ENCODE peak calls at places on chromosomes 6 and 20, in seven cellular contexts. P, U, I, X, J, H and A are unnamed samples.
A peak's percentile ranks its signal among the peaks of the same experiment; 100 is the strongest.

GRCh38 chr6:166488081-166488685 is 98.3 kb downstream of the RAMACL start:
- DNase-seq in P (no peak), U (no peak), I (no peak), X (peak; percentile 30), J (no peak), H (peak; percentile 81), A (peak; percentile 31)

GRCh38 chr20:1880529-1881239 is 14.5 kb upstream of the SIRPA start:
- DNase-seq in P (no peak), U (no peak), I (no peak), X (no peak), J (no peak), H (no peak), A (no peak)

GRCh38 chr6:90610291-90610670 is 23.4 kb upstream of the MAP3K7 start:
- DNase-seq in P (no peak), U (no peak), I (no peak), X (no peak), J (no peak), H (no peak), A (no peak)

GRCh38 chr20:17808357-17808756 is 108.6 kb downstream of the BANF2 start:
- DNase-seq in P (peak; percentile 94), U (no peak), I (no peak), X (peak; percentile 71), J (peak; percentile 66), H (no peak), A (peak; percentile 60)

GRCh38 chr6:34663887-34664269 is 32.7 kb downstream of the ILRUN start:
- DNase-seq in P (no peak), U (no peak), I (no peak), X (no peak), J (no peak), H (no peak), A (no peak)

GRCh38 chr6:94269256-94269655 is 849.9 kb upstream of the EPHA7 start:
- DNase-seq in P (no peak), U (no peak), I (no peak), X (no peak), J (no peak), H (no peak), A (no peak)

GRCh38 chr20:5933802-5934436 is 16.4 kb downstream of the TRMT6 start:
- DNase-seq in P (no peak), U (no peak), I (no peak), X (no peak), J (no peak), H (no peak), A (no peak)

GRCh38 chr6:169808608-169808967 is 57.2 kb downstream of the ERMARD start:
- DNase-seq in P (no peak), U (no peak), I (no peak), X (no peak), J (no peak), H (no peak), A (no peak)

GRCh38 chr20:47540443-47541354 is 39.0 kb downstream of the NCOA3 start:
- DNase-seq in P (no peak), U (no peak), I (no peak), X (peak; percentile 5), J (no peak), H (no peak), A (no peak)

GRCh38 chr6:76876922-76877553 is 586.3 kb downstream of the HTR1B start:
- DNase-seq in P (no peak), U (no peak), I (no peak), X (no peak), J (no peak), H (no peak), A (peak; percentile 83)

GRCh38 chr20:38144608-38145093 is 20.4 kb downstream of the TGM2 start:
- DNase-seq in P (no peak), U (no peak), I (no peak), X (no peak), J (no peak), H (peak; percentile 51), A (no peak)

GRCh38 chr6:143107440-143107839 is 46.8 kb downstream of the AIG1 start:
- DNase-seq in P (no peak), U (no peak), I (no peak), X (no peak), J (no peak), H (no peak), A (no peak)

GRCh38 chr6:157181649-157182048 is 141.7 kb downstream of the TMEM242 start:
- DNase-seq in P (no peak), U (peak; percentile 5), I (no peak), X (no peak), J (no peak), H (no peak), A (no peak)

GRCh38 chr6:57198926-57199636 is 23.0 kb downstream of the RAB23 start:
- DNase-seq in P (no peak), U (no peak), I (no peak), X (no peak), J (no peak), H (no peak), A (no peak)

GRCh38 chr6:109001554-109001953 is 93.1 kb downstream of the SESN1 start:
- DNase-seq in P (no peak), U (no peak), I (no peak), X (no peak), J (no peak), H (no peak), A (no peak)

GRCh38 chr6:114432380-114432779 is 89.6 kb upstream of the HS3ST5 start:
- DNase-seq in P (no peak), U (no peak), I (no peak), X (no peak), J (no peak), H (no peak), A (no peak)

GRCh38 chr6:64580346-64580745 is 944.7 kb downstream of the PHF3 start:
- DNase-seq in P (no peak), U (no peak), I (no peak), X (no peak), J (no peak), H (no peak), A (no peak)

GRCh38 chr20:62651285-62652021 is 9.2 kb downstream of the SLCO4A1 start:
- DNase-seq in P (no peak), U (no peak), I (no peak), X (peak; percentile 62), J (peak; percentile 45), H (no peak), A (peak; percentile 55)

DNA sequence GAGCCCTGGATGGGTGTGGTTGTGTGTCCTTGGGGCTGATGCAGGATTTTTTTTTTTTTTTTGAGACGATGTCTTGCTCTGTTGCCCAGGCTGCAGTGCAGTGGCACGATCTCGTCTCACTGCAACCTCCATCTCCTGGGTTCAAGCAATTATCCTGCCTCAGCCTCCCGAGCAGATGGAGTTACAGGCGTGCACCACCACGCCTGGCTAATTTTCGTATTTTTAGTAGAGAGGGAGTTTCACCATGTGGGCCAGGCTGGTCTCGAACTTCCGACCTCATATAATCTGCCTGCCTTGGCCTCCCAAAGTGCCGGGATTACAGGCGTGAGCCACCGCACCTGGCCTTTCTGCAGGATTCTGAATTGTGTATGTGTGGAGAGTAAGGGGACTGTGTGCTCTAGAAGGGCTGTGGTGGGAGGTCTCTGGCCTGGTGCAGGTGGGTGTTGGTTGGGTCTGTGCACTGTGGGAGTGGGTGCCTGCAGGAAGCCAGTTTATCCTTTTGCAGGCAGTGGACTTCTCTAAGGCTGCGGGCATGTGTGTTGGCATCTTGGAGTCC is 11.0 kb upstream of the ID1 start:
- DNase-seq in P (no peak), U (no peak), I (no peak), X (no peak), J (no peak), H (no peak), A (no peak)
- TF ChIP-seq POLR2A in P (no peak), U (no peak), I (no peak), X (no peak), J (no peak), H (no peak), A (no peak)

GRCh38 chr6:112227992-112228391 is 26.4 kb downstream of the LAMA4 start:
- DNase-seq in P (no peak), U (no peak), I (no peak), X (no peak), J (no peak), H (no peak), A (no peak)

GRCh38 chr6:112224088-112224487 is 30.3 kb downstream of the LAMA4 start:
- DNase-seq in P (no peak), U (no peak), I (no peak), X (no peak), J (no peak), H (no peak), A (no peak)

GRCh38 chr6:112227411-112227810 is 27.0 kb downstream of the LAMA4 start:
- DNase-seq in P (no peak), U (no peak), I (no peak), X (no peak), J (no peak), H (no peak), A (no peak)

GRCh38 chr6:112223070-112223861 is 31.1 kb downstream of the LAMA4 start:
- DNase-seq in P (no peak), U (no peak), I (no peak), X (no peak), J (no peak), H (no peak), A (no peak)

DNA sequence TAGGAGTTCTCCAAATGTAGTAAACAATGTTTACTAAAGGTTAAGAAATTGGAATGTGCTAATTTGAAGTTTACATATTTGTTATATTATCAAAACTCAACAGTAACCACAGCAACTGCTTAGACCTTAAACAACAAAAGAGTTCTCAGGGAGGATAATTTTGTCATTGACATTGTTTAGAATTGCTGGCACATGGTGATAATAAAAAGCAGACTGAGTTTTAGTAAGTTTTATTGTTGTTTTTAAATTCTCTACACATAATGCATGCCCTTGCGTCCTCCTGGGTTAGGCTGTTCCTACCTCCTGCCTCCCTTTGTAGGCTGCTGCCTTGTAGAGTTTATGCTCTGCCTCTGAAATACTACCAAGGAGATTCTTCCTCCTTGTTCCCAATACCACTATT is 28.7 kb downstream of the LAMA4 start:
- DNase-seq in P (no peak), U (no peak), I (no peak), X (no peak), J (no peak), H (no peak), A (no peak)
- TF ChIP-seq POLR2A in P (no peak), U (no peak), I (no peak), X (no peak), J (no peak), H (no peak), A (no peak)

GRCh38 chr20:44491635-44492395 is 16.1 kb downstream of the TTPAL start:
- DNase-seq in P (no peak), U (no peak), I (no peak), X (peak; percentile 51), J (no peak), H (no peak), A (no peak)
- TF ChIP-seq POLR2A in P (no peak), U (no peak), I (no peak), X (no peak), J (no peak), H (no peak), A (no peak)

DNA sequence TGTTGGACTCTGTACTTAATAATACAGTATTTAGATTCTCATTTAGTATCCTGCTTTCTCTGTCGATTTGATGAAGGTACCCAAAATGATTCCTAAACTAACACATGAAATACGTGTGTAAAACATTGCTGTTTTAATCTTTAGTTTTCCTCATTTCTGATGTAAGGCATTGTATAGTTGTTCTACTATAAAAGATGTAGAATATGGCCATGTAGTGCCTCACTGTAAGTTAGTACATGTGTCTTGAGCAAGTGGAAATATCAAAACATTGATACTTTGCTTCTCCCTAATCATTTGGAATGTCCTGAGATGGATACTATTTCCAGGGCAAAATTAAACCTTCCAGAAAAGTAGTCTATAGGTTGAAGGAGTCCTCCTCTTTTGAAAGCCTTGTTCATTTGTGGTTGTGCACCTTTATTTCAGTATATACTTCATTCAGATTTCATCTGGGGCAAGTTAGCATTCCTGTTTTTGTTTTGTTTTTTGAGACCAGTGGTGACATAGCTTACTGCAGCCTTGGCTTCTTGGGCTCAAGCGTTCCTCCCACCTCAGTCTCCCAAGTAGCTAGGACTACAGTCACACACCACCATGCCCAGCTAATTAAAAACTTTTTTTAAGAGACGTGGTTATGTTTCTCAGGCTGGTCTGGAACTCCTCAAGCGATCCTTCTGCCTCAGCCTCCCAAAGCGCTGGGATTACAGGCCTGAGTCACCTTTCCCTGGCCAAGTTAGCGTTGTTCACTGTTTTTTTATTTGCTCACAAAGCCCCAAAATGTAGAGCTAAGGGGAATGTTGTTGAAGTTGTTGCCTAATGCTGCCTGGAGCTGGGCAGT is 11.6 kb downstream of the SRSF3 start:
- DNase-seq in P (no peak), U (no peak), I (no peak), X (no peak), J (no peak), H (no peak), A (no peak)
- TF ChIP-seq POLR2A in P (no peak), U (no peak), I (no peak), X (no peak), J (no peak), H (no peak), A (no peak)